ENCODE peak calls at places on chromosome 9, in seven cellular contexts. One of them, this sample, is unnamed.

GRCh38 chr9:131715906-131716305 is 24.0 kb downstream of the RAPGEF1 start:
- DNase-seq in tibial artery: no peak
- DNase-seq in brain microvascular endothelial cell: no peak
- DNase-seq in effector memory CD4-positive, alpha-beta T cell: no peak
- DNase-seq in right cardiac atrium: peak
- DNase-seq in fibroblast of lung: no peak
- DNase-seq in GM23248: peak
- DNase-seq in this sample: no peak

GRCh38 chr9:3768698-3769458 is 243.1 kb upstream of the RFX3 start:
- DNase-seq in tibial artery: no peak
- DNase-seq in brain microvascular endothelial cell: no peak
- DNase-seq in effector memory CD4-positive, alpha-beta T cell: no peak
- DNase-seq in right cardiac atrium: no peak
- DNase-seq in fibroblast of lung: no peak
- DNase-seq in GM23248: peak
- DNase-seq in this sample: peak

GRCh38 chr9:129483467-129484324 is 137.2 kb downstream of the C9orf50 start:
- DNase-seq in tibial artery: peak
- DNase-seq in brain microvascular endothelial cell: peak
- DNase-seq in effector memory CD4-positive, alpha-beta T cell: peak
- DNase-seq in right cardiac atrium: peak
- DNase-seq in fibroblast of lung: peak
- DNase-seq in GM23248: peak
- DNase-seq in this sample: peak

GRCh38 chr9:32251539-32251938 is 132.9 kb upstream of the ACO1 start:
- DNase-seq in tibial artery: no peak
- DNase-seq in brain microvascular endothelial cell: peak
- DNase-seq in effector memory CD4-positive, alpha-beta T cell: peak
- DNase-seq in right cardiac atrium: no peak
- DNase-seq in fibroblast of lung: peak
- DNase-seq in GM23248: peak
- DNase-seq in this sample: peak

GRCh38 chr9:23539311-23539710 is 286.7 kb downstream of the ELAVL2 start:
- DNase-seq in tibial artery: no peak
- DNase-seq in brain microvascular endothelial cell: no peak
- DNase-seq in effector memory CD4-positive, alpha-beta T cell: no peak
- DNase-seq in right cardiac atrium: no peak
- DNase-seq in fibroblast of lung: no peak
- DNase-seq in GM23248: no peak
- DNase-seq in this sample: no peak

GRCh38 chr9:24436761-24437160 is 108.9 kb downstream of the IZUMO3 start:
- DNase-seq in tibial artery: no peak
- DNase-seq in brain microvascular endothelial cell: no peak
- DNase-seq in effector memory CD4-positive, alpha-beta T cell: no peak
- DNase-seq in right cardiac atrium: no peak
- DNase-seq in fibroblast of lung: peak
- DNase-seq in GM23248: no peak
- DNase-seq in this sample: no peak

GRCh38 chr9:114028646-114029045 is 49.5 kb downstream of the AMBP start:
- DNase-seq in tibial artery: peak
- DNase-seq in brain microvascular endothelial cell: no peak
- DNase-seq in effector memory CD4-positive, alpha-beta T cell: no peak
- DNase-seq in right cardiac atrium: no peak
- DNase-seq in fibroblast of lung: no peak
- DNase-seq in GM23248: no peak
- DNase-seq in this sample: no peak

GRCh38 chr9:69822091-69822750 is 1.6 kb downstream of the CFAP95 start:
- DNase-seq in tibial artery: no peak
- DNase-seq in brain microvascular endothelial cell: no peak
- DNase-seq in effector memory CD4-positive, alpha-beta T cell: no peak
- DNase-seq in right cardiac atrium: no peak
- DNase-seq in fibroblast of lung: peak
- DNase-seq in GM23248: peak
- DNase-seq in this sample: no peak

GRCh38 chr9:122562134-122562760 is 9.3 kb downstream of the OR1N2 start:
- DNase-seq in tibial artery: no peak
- DNase-seq in brain microvascular endothelial cell: no peak
- DNase-seq in effector memory CD4-positive, alpha-beta T cell: no peak
- DNase-seq in right cardiac atrium: no peak
- DNase-seq in fibroblast of lung: no peak
- DNase-seq in GM23248: no peak
- DNase-seq in this sample: no peak

GRCh38 chr9:113648586-113648985 is 185.1 kb downstream of the RGS3 start:
- DNase-seq in tibial artery: no peak
- DNase-seq in brain microvascular endothelial cell: no peak
- DNase-seq in effector memory CD4-positive, alpha-beta T cell: no peak
- DNase-seq in right cardiac atrium: no peak
- DNase-seq in fibroblast of lung: no peak
- DNase-seq in GM23248: no peak
- DNase-seq in this sample: no peak

GRCh38 chr9:134285215-134285845 is 40.9 kb upstream of the RXRA start:
- DNase-seq in tibial artery: no peak
- DNase-seq in brain microvascular endothelial cell: no peak
- DNase-seq in effector memory CD4-positive, alpha-beta T cell: no peak
- DNase-seq in right cardiac atrium: peak
- DNase-seq in fibroblast of lung: peak
- DNase-seq in GM23248: no peak
- DNase-seq in this sample: no peak

GRCh38 chr9:89446440-89447310 is 51.2 kb downstream of the SEMA4D start:
- DNase-seq in tibial artery: no peak
- DNase-seq in brain microvascular endothelial cell: no peak
- DNase-seq in effector memory CD4-positive, alpha-beta T cell: no peak
- DNase-seq in right cardiac atrium: peak
- DNase-seq in fibroblast of lung: no peak
- DNase-seq in GM23248: no peak
- DNase-seq in this sample: no peak
- H3K4me3 ChIP-seq in tibial artery: no peak
- H3K4me3 ChIP-seq in brain microvascular endothelial cell: no peak
- H3K4me3 ChIP-seq in effector memory CD4-positive, alpha-beta T cell: no peak
- H3K4me3 ChIP-seq in right cardiac atrium: no peak
- H3K4me3 ChIP-seq in fibroblast of lung: no peak
- H3K4me3 ChIP-seq in GM23248: no peak
- H3K4me3 ChIP-seq in this sample: no peak

DNA sequence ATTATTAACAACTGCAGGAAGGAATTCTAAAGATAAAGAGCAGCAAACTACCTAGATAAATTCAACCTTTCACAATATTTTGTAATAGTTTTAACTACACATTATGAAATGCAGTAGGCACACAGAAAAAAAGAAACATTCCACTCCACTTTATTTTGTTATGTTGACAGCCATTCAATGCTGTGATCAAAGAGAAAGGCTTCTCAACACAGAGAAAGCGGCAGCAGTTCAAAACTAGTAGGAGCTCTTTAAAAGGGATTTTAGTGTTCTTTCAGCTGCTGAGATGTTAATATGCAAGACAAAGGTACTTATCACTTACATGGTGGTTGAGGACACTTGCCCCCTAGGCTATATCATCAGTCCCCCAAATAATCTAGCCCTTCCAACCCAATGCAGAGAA is 11.6 kb downstream of the CEMIP2 start:
- DNase-seq in tibial artery: no peak
- DNase-seq in brain microvascular endothelial cell: no peak
- DNase-seq in effector memory CD4-positive, alpha-beta T cell: no peak
- DNase-seq in right cardiac atrium: no peak
- DNase-seq in fibroblast of lung: no peak
- DNase-seq in GM23248: no peak
- DNase-seq in this sample: no peak
- H3K4me3 ChIP-seq in tibial artery: no peak
- H3K4me3 ChIP-seq in brain microvascular endothelial cell: no peak
- H3K4me3 ChIP-seq in effector memory CD4-positive, alpha-beta T cell: no peak
- H3K4me3 ChIP-seq in right cardiac atrium: no peak
- H3K4me3 ChIP-seq in fibroblast of lung: no peak
- H3K4me3 ChIP-seq in GM23248: no peak
- H3K4me3 ChIP-seq in this sample: no peak

DNA sequence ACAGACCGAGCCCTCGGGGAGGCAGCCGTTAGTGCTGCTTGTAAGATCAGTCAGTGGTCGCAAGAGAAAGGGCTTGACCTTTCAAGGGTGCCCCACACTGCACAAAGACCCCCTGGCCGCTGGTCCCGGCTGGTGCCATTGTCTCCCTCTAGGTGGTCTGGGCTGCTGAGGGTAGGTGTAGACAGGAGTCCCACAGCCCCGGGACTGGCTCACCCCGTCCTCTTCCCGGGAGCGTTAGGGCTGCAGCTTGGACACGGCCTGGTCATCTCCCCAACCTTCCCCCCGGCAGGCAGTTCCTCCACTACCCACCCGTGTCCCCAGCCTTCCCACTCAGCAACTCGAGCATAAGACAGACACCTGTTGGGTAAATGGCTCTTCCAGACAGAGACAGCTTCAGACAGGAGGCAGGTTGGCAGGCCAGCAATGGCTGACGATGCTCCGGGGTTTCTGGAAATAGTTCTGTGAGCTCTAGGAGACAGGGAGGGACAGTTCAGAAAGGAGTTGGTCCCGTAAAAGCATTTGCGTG is 15.3 kb upstream of the TMEM250 start:
- DNase-seq in tibial artery: no peak
- DNase-seq in brain microvascular endothelial cell: no peak
- DNase-seq in effector memory CD4-positive, alpha-beta T cell: no peak
- DNase-seq in right cardiac atrium: no peak
- DNase-seq in fibroblast of lung: no peak
- DNase-seq in GM23248: no peak
- DNase-seq in this sample: no peak
- H3K4me3 ChIP-seq in tibial artery: no peak
- H3K4me3 ChIP-seq in brain microvascular endothelial cell: no peak
- H3K4me3 ChIP-seq in effector memory CD4-positive, alpha-beta T cell: no peak
- H3K4me3 ChIP-seq in right cardiac atrium: no peak
- H3K4me3 ChIP-seq in fibroblast of lung: no peak
- H3K4me3 ChIP-seq in GM23248: no peak
- H3K4me3 ChIP-seq in this sample: no peak

GRCh38 chr9:117306032-117306431 is 108.8 kb downstream of the ASTN2 start:
- DNase-seq in tibial artery: no peak
- DNase-seq in brain microvascular endothelial cell: no peak
- DNase-seq in effector memory CD4-positive, alpha-beta T cell: no peak
- DNase-seq in right cardiac atrium: no peak
- DNase-seq in fibroblast of lung: no peak
- DNase-seq in GM23248: no peak
- DNase-seq in this sample: no peak
- H3K4me3 ChIP-seq in tibial artery: no peak
- H3K4me3 ChIP-seq in brain microvascular endothelial cell: no peak
- H3K4me3 ChIP-seq in effector memory CD4-positive, alpha-beta T cell: no peak
- H3K4me3 ChIP-seq in right cardiac atrium: no peak
- H3K4me3 ChIP-seq in fibroblast of lung: no peak
- H3K4me3 ChIP-seq in GM23248: no peak
- H3K4me3 ChIP-seq in this sample: no peak

GRCh38 chr9:36280989-36281388 is 22.7 kb upstream of the GNE start:
- DNase-seq in tibial artery: no peak
- DNase-seq in brain microvascular endothelial cell: no peak
- DNase-seq in effector memory CD4-positive, alpha-beta T cell: no peak
- DNase-seq in right cardiac atrium: no peak
- DNase-seq in fibroblast of lung: no peak
- DNase-seq in GM23248: no peak
- DNase-seq in this sample: no peak

GRCh38 chr9:36278243-36278642 is 20.0 kb upstream of the GNE start:
- DNase-seq in tibial artery: no peak
- DNase-seq in brain microvascular endothelial cell: no peak
- DNase-seq in effector memory CD4-positive, alpha-beta T cell: no peak
- DNase-seq in right cardiac atrium: no peak
- DNase-seq in fibroblast of lung: no peak
- DNase-seq in GM23248: no peak
- DNase-seq in this sample: no peak

GRCh38 chr9:36275060-36275459 is 16.8 kb upstream of the GNE start:
- DNase-seq in tibial artery: no peak
- DNase-seq in brain microvascular endothelial cell: no peak
- DNase-seq in effector memory CD4-positive, alpha-beta T cell: no peak
- DNase-seq in right cardiac atrium: no peak
- DNase-seq in fibroblast of lung: no peak
- DNase-seq in GM23248: no peak
- DNase-seq in this sample: no peak

GRCh38 chr9:36276254-36276653 is 18.0 kb upstream of the GNE start:
- DNase-seq in tibial artery: no peak
- DNase-seq in brain microvascular endothelial cell: no peak
- DNase-seq in effector memory CD4-positive, alpha-beta T cell: no peak
- DNase-seq in right cardiac atrium: no peak
- DNase-seq in fibroblast of lung: no peak
- DNase-seq in GM23248: no peak
- DNase-seq in this sample: no peak

DNA sequence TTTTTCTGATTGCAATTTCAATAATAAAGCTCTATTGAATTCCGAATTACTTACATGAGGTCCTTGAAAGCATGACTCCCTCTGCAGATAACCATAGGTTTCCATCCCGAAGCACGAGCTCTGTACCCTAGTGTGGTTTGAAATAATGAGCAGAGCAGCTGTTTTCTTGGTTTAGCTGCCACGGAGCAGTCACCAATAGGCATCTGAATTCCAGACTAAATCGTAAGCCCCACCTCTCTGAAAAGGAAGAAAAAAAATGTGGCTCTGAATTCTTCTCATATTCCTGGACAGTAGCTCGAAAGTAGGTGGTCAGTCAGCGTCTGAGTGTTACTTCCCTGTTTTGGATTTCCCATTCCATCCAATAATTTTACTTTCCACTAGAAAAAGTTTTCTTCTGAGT is 18.6 kb upstream of the GNE start:
- DNase-seq in tibial artery: no peak
- DNase-seq in brain microvascular endothelial cell: peak
- DNase-seq in effector memory CD4-positive, alpha-beta T cell: no peak
- DNase-seq in right cardiac atrium: no peak
- DNase-seq in fibroblast of lung: peak
- DNase-seq in GM23248: peak
- DNase-seq in this sample: no peak
- H3K4me3 ChIP-seq in tibial artery: peak
- H3K4me3 ChIP-seq in brain microvascular endothelial cell: peak
- H3K4me3 ChIP-seq in effector memory CD4-positive, alpha-beta T cell: no peak
- H3K4me3 ChIP-seq in right cardiac atrium: no peak
- H3K4me3 ChIP-seq in fibroblast of lung: peak
- H3K4me3 ChIP-seq in GM23248: peak
- H3K4me3 ChIP-seq in this sample: no peak

GRCh38 chr9:15353892-15354291 is 46.9 kb upstream of the TTC39B start:
- DNase-seq in tibial artery: no peak
- DNase-seq in brain microvascular endothelial cell: no peak
- DNase-seq in effector memory CD4-positive, alpha-beta T cell: no peak
- DNase-seq in right cardiac atrium: no peak
- DNase-seq in fibroblast of lung: no peak
- DNase-seq in GM23248: no peak
- DNase-seq in this sample: no peak

GRCh38 chr9:15361737-15362136 is 54.7 kb upstream of the TTC39B start:
- DNase-seq in tibial artery: no peak
- DNase-seq in brain microvascular endothelial cell: no peak
- DNase-seq in effector memory CD4-positive, alpha-beta T cell: no peak
- DNase-seq in right cardiac atrium: no peak
- DNase-seq in fibroblast of lung: no peak
- DNase-seq in GM23248: no peak
- DNase-seq in this sample: no peak

GRCh38 chr9:15355669-15356068 is 48.7 kb upstream of the TTC39B start:
- DNase-seq in tibial artery: no peak
- DNase-seq in brain microvascular endothelial cell: no peak
- DNase-seq in effector memory CD4-positive, alpha-beta T cell: no peak
- DNase-seq in right cardiac atrium: no peak
- DNase-seq in fibroblast of lung: no peak
- DNase-seq in GM23248: no peak
- DNase-seq in this sample: no peak

GRCh38 chr9:15354713-15355112 is 47.7 kb upstream of the TTC39B start:
- DNase-seq in tibial artery: no peak
- DNase-seq in brain microvascular endothelial cell: no peak
- DNase-seq in effector memory CD4-positive, alpha-beta T cell: no peak
- DNase-seq in right cardiac atrium: no peak
- DNase-seq in fibroblast of lung: no peak
- DNase-seq in GM23248: no peak
- DNase-seq in this sample: no peak

GRCh38 chr9:15357050-15357653 is 50.1 kb upstream of the TTC39B start:
- DNase-seq in tibial artery: no peak
- DNase-seq in brain microvascular endothelial cell: no peak
- DNase-seq in effector memory CD4-positive, alpha-beta T cell: no peak
- DNase-seq in right cardiac atrium: no peak
- DNase-seq in fibroblast of lung: no peak
- DNase-seq in GM23248: no peak
- DNase-seq in this sample: no peak
- H3K4me3 ChIP-seq in tibial artery: no peak
- H3K4me3 ChIP-seq in brain microvascular endothelial cell: no peak
- H3K4me3 ChIP-seq in effector memory CD4-positive, alpha-beta T cell: no peak
- H3K4me3 ChIP-seq in right cardiac atrium: no peak
- H3K4me3 ChIP-seq in fibroblast of lung: no peak
- H3K4me3 ChIP-seq in GM23248: no peak
- H3K4me3 ChIP-seq in this sample: no peak

GRCh38 chr9:97854696-97855485 is 1.9 kb downstream of the FOXE1 start:
- DNase-seq in tibial artery: no peak
- DNase-seq in brain microvascular endothelial cell: no peak
- DNase-seq in effector memory CD4-positive, alpha-beta T cell: no peak
- DNase-seq in right cardiac atrium: no peak
- DNase-seq in fibroblast of lung: no peak
- DNase-seq in GM23248: no peak
- DNase-seq in this sample: no peak
- H3K4me3 ChIP-seq in tibial artery: no peak
- H3K4me3 ChIP-seq in brain microvascular endothelial cell: no peak
- H3K4me3 ChIP-seq in effector memory CD4-positive, alpha-beta T cell: no peak
- H3K4me3 ChIP-seq in right cardiac atrium: no peak
- H3K4me3 ChIP-seq in fibroblast of lung: no peak
- H3K4me3 ChIP-seq in GM23248: no peak
- H3K4me3 ChIP-seq in this sample: no peak

This sample was measured in uterus.